ENCODE peak calls at places on chromosomes 2 and 18, in six cellular contexts. Y, Z, S, G, K and P are unnamed samples.

GRCh38 chr2:180003566-180003965 is 3.5 kb downstream of the CWC22 start:
- DNase-seq in K (no peak), G (no peak), Y (no peak), S (peak), Z (no peak), P (no peak)

GRCh38 chr2:241753493-241753892 is 19.1 kb downstream of the D2HGDH start:
- DNase-seq in S (no peak), K (no peak), Y (no peak), G (no peak), Z (no peak), P (no peak)

GRCh38 chr18:22999212-22999611 is 66.1 kb downstream of the RBBP8 start:
- DNase-seq in S (peak), K (peak), Z (no peak), G (no peak), Y (no peak), P (no peak)

GRCh38 chr18:37248281-37248680 is 317.3 kb downstream of the CELF4 start:
- DNase-seq in S (no peak), Z (no peak), K (no peak), Y (no peak), G (no peak), P (no peak)

GRCh38 chr2:225056330-225057073 is 14.2 kb upstream of the DOCK10 start:
- DNase-seq in G (peak), K (peak), Y (no peak), S (no peak), Z (no peak), P (no peak)

GRCh38 chr2:166972002-166972401 is 83.7 kb downstream of the XIRP2 start:
- DNase-seq in G (no peak), S (no peak), K (no peak), Z (no peak), Y (peak), P (no peak)

GRCh38 chr2:70920367-70920715 is 15.4 kb upstream of the ATP6V1B1 start:
- DNase-seq in Y (no peak), K (no peak), S (no peak), Z (no peak), G (no peak), P (peak)

GRCh38 chr2:136767030-136767429 is 1.7 kb downstream of the THSD7B start:
- DNase-seq in S (no peak), Y (no peak), Z (no peak), G (no peak), K (no peak), P (no peak)

GRCh38 chr18:51153659-51154371 is 43.7 kb downstream of the MEX3C start:
- DNase-seq in G (no peak), K (no peak), S (no peak), Y (no peak), Z (no peak), P (no peak)

GRCh38 chr2:131488306-131489205 is 3.6 kb downstream of the MZT2A start:
- DNase-seq in Z (no peak), G (no peak), S (no peak), Y (no peak), K (no peak), P (no peak)

GRCh38 chr18:25047983-25048382 is 304.0 kb downstream of the ZNF521 start:
- DNase-seq in K (no peak), Y (peak), S (no peak), G (no peak), Z (peak), P (no peak)

GRCh38 chr2:19911799-19912509 is 10.2 kb upstream of the TTC32 start:
- DNase-seq in Y (no peak), Z (no peak), G (peak), S (peak), K (peak), P (no peak)

GRCh38 chr2:162245737-162246136 is 2.5 kb upstream of the FAP start:
- DNase-seq in S (peak), G (peak), Y (peak), Z (no peak), K (peak), P (no peak)

GRCh38 chr18:49845629-49846252 is 32.4 kb upstream of the ACAA2 start:
- DNase-seq in G (no peak), S (no peak), K (peak), Y (no peak), Z (no peak), P (no peak)

GRCh38 chr2:210399440-210400041 is 77.0 kb downstream of the LANCL1 start:
- DNase-seq in Y (peak), Z (no peak), S (no peak), G (no peak), K (peak), P (no peak)

GRCh38 chr2:240335061-240335460 is 100.4 kb upstream of the GPC1 start:
- DNase-seq in K (no peak), Z (no peak), S (no peak), G (no peak), Y (no peak), P (no peak)

GRCh38 chr18:35619468-35619867 is 37.9 kb downstream of the GALNT1 start:
- DNase-seq in Z (no peak), K (peak), S (no peak), G (no peak), Y (no peak), P (no peak)

GRCh38 chr2:119438128-119438656 is 6.5 kb downstream of the TMEM37 start:
- DNase-seq in Y (no peak), G (no peak), K (no peak), S (no peak), Z (no peak), P (no peak)

GRCh38 chr2:215764441-215765048 is 248.8 kb downstream of the MREG start:
- DNase-seq in Z (no peak), K (peak), Y (no peak), G (peak), S (no peak), P (no peak)
- H3K4me3 ChIP-seq in Z (no peak), K (no peak), Y (no peak), G (no peak), S (no peak), P (no peak)

GRCh38 chr2:126971481-126972271 is 73.0 kb downstream of the TEX51 start:
- DNase-seq in G (peak), Y (peak), K (peak), Z (peak), S (no peak), P (peak)
- H3K4me3 ChIP-seq in G (peak), Y (no peak), K (peak), Z (no peak), S (peak), P (peak)

GRCh38 chr2:127807678-127808353 is 3.2 kb downstream of the WDR33 start:
- DNase-seq in K (peak), Z (no peak), S (no peak), G (no peak), Y (no peak), P (no peak)
- H3K4me3 ChIP-seq in K (no peak), Z (no peak), S (no peak), G (no peak), Y (no peak), P (no peak)

GRCh38 chr2:42947809-42948595 is 155.6 kb upstream of the HAAO start:
- DNase-seq in S (no peak), Z (no peak), Y (no peak), G (no peak), K (peak), P (no peak)
- H3K4me3 ChIP-seq in S (no peak), Z (no peak), Y (no peak), G (no peak), K (no peak), P (no peak)

GRCh38 chr2:98892871-98893270 is 43.2 kb downstream of the CRACDL start:
- DNase-seq in Z (no peak), K (no peak), G (no peak), Y (no peak), S (no peak), P (no peak)
- H3K4me3 ChIP-seq in Z (no peak), K (no peak), G (no peak), Y (no peak), S (no peak), P (no peak)